ENCODE peak calls at places on chromosomes 2 and 18, in eight cellular contexts. O, H, T, F, W, J, G and B are unnamed samples.

GRCh38 chr2:109527079-109527478 is 86.7 kb downstream of the SEPTIN10 start:
- DNase-seq in O (no peak), H (no peak), T (no peak), F (no peak), W (no peak), J (no peak), G (no peak), B (no peak)

GRCh38 chr2:159551811-159552210 is 64.5 kb downstream of the BAZ2B start:
- DNase-seq in O (no peak), H (no peak), T (peak; percentile 50), F (no peak), W (no peak), J (no peak), G (no peak), B (no peak)

GRCh38 chr2:41194235-41194634 is 742.3 kb upstream of the SLC8A1 start:
- DNase-seq in O (no peak), H (no peak), T (peak; percentile 1), F (peak; percentile 78), W (no peak), J (no peak), G (peak; percentile 26), B (no peak)

GRCh38 chr2:220930542-220931076 is 641.5 kb downstream of the EPHA4 start:
- DNase-seq in O (no peak), H (no peak), T (peak; percentile 92), F (no peak), W (no peak), J (no peak), G (no peak), B (no peak)

GRCh38 chr2:45168731-45169338 is 159.6 kb upstream of the SIX2 start:
- DNase-seq in O (no peak), H (peak; percentile 55), T (no peak), F (peak; percentile 55), W (peak; percentile 43), J (peak; percentile 92), G (no peak), B (no peak)

GRCh38 chr2:206693399-206694137 is 24.6 kb downstream of the DYTN start:
- DNase-seq in O (no peak), H (peak; percentile 88), T (peak; percentile 69), F (peak; percentile 47), W (no peak), J (peak; percentile 54), G (no peak), B (peak; percentile 43)

GRCh38 chr2:42424033-42424432 is 63.0 kb upstream of the COX7A2L start:
- DNase-seq in O (no peak), H (no peak), T (peak; percentile 78), F (no peak), W (no peak), J (peak; percentile 81), G (no peak), B (no peak)

GRCh38 chr2:28436525-28437051 is 43.9 kb downstream of the FOSL2 start:
- DNase-seq in O (peak; percentile 76), H (no peak), T (no peak), F (no peak), W (no peak), J (no peak), G (no peak), B (no peak)

GRCh38 chr2:156399950-156400703 is 36.1 kb upstream of the GPD2 start:
- DNase-seq in O (peak; percentile 69), H (peak; percentile 71), T (peak; percentile 64), F (peak; percentile 69), W (peak; percentile 92), J (peak; percentile 94), G (peak; percentile 90), B (peak; percentile 79)

GRCh38 chr2:107325983-107326786 is 440.2 kb upstream of the ST6GAL2 start:
- DNase-seq in O (no peak), H (no peak), T (no peak), F (no peak), W (no peak), J (no peak), G (peak; percentile 34), B (no peak)

GRCh38 chr18:46215902-46216723 is 111.9 kb downstream of the HAUS1 start:
- DNase-seq in O (no peak), H (no peak), T (no peak), F (no peak), W (no peak), J (no peak), G (peak; percentile 44), B (no peak)

GRCh38 chr2:219291394-219291793 is 12.2 kb downstream of the DNAJB2 start:
- DNase-seq in O (no peak), H (no peak), T (no peak), F (no peak), W (no peak), J (no peak), G (peak; percentile 14), B (no peak)

GRCh38 chr2:240624950-240625621 is at the start of gene GPR35:
- DNase-seq in O (no peak), H (no peak), T (peak; percentile 43), F (peak; percentile 29), W (no peak), J (peak; percentile 99), G (peak; percentile 32), B (no peak)

GRCh38 chr2:64859208-64860161 is 129.7 kb upstream of the SLC1A4 start:
- DNase-seq in O (no peak), H (peak; percentile 81), T (peak; percentile 87), F (no peak), W (peak; percentile 90), J (peak; percentile 99), G (peak; percentile 95), B (peak; percentile 95)

GRCh38 chr2:221896505-221897151 is 324.5 kb upstream of the EPHA4 start:
- DNase-seq in O (no peak), H (peak; percentile 3), T (peak; percentile 53), F (no peak), W (no peak), J (peak; percentile 84), G (peak; percentile 45), B (peak; percentile 30)

GRCh38 chr2:199973703-199974102 is 18.3 kb downstream of the MAIP1 start:
- DNase-seq in O (no peak), H (peak; percentile 70), T (peak; percentile 71), F (no peak), W (no peak), J (no peak), G (no peak), B (no peak)

GRCh38 chr18:41875094-41875780 is 79.8 kb upstream of the PIK3C3 start:
- DNase-seq in O (peak; percentile 66), H (no peak), T (peak; percentile 73), F (no peak), W (no peak), J (peak; percentile 18), G (no peak), B (no peak)

GRCh38 chr2:1736045-1736444 is 8.3 kb downstream of the PXDN start:
- DNase-seq in O (no peak), H (no peak), T (peak; percentile 39), F (no peak), W (no peak), J (peak; percentile 11), G (no peak), B (no peak)
- H3K4me1 ChIP-seq in O (peaks cover 9% of the 10 kb centered on the region), H (peaks cover 10% of the 10 kb centered on the region), T (peaks cover 44% of the 10 kb centered on the region), F (no peaks in the 10 kb centered on the region), W (no peaks in the 10 kb centered on the region), J (peaks cover 52% of the 10 kb centered on the region), G (peaks cover 34% of the 10 kb centered on the region), B (peaks cover 20% of the 10 kb centered on the region)

GRCh38 chr2:10335046-10335840 is 32.5 kb downstream of the HPCAL1 start:
- DNase-seq in O (no peak), H (no peak), T (no peak), F (no peak), W (no peak), J (no peak), G (no peak), B (no peak)

GRCh38 chr2:10331702-10332401 is 29.1 kb downstream of the HPCAL1 start:
- DNase-seq in O (no peak), H (no peak), T (no peak), F (no peak), W (no peak), J (no peak), G (no peak), B (no peak)

GRCh38 chr2:10333247-10333613 is 30.5 kb downstream of the HPCAL1 start:
- DNase-seq in O (no peak), H (peak; percentile 28), T (no peak), F (no peak), W (no peak), J (no peak), G (no peak), B (no peak)

GRCh38 chr2:10332402-10333246 is 29.9 kb downstream of the HPCAL1 start:
- DNase-seq in O (no peak), H (no peak), T (no peak), F (no peak), W (no peak), J (no peak), G (no peak), B (no peak)

GRCh38 chr2:10333966-10334365 is 31.3 kb downstream of the HPCAL1 start:
- DNase-seq in O (no peak), H (no peak), T (no peak), F (no peak), W (no peak), J (no peak), G (no peak), B (no peak)
- H3K4me1 ChIP-seq in O (peaks cover 10% of the 10 kb centered on the region), H (peaks cover 37% of the 10 kb centered on the region), T (peaks cover 10% of the 10 kb centered on the region), F (peaks cover 22% of the 10 kb centered on the region), W (peaks cover 18% of the 10 kb centered on the region), J (peaks cover 29% of the 10 kb centered on the region), G (peaks cover 15% of the 10 kb centered on the region), B (peaks cover 5% of the 10 kb centered on the region)

GRCh38 chr2:98732430-98733051 is 1.6 kb upstream of the MGAT4A start:
- DNase-seq in O (no peak), H (no peak), T (no peak), F (no peak), W (no peak), J (no peak), G (no peak), B (no peak)

GRCh38 chr2:98729652-98730051 is 1.3 kb downstream of the MGAT4A start:
- DNase-seq in O (no peak), H (no peak), T (no peak), F (no peak), W (no peak), J (no peak), G (no peak), B (no peak)

GRCh38 chr2:98730053-98730850 is 680 bp downstream of the MGAT4A start:
- DNase-seq in O (no peak), H (peak; percentile 38), T (no peak), F (no peak), W (peak; percentile 67), J (no peak), G (peak; percentile 50), B (peak; percentile 50)

GRCh38 chr2:98731709-98732349 is 897 bp upstream of the MGAT4A start:
- DNase-seq in O (no peak), H (peak; percentile 12), T (no peak), F (no peak), W (no peak), J (no peak), G (no peak), B (no peak)

GRCh38 chr2:98730851-98731708 is at the start of gene MGAT4A:
- DNase-seq in O (no peak), H (peak; percentile 70), T (no peak), F (peak; percentile 46), W (peak; percentile 89), J (peak; percentile 97), G (peak; percentile 91), B (peak; percentile 71)
- H3K4me1 ChIP-seq in O (peaks cover 1% of the 10 kb centered on the region), H (peaks cover 10% of the 10 kb centered on the region), T (peaks cover 2% of the 10 kb centered on the region), F (no peaks in the 10 kb centered on the region), W (peaks cover 39% of the 10 kb centered on the region), J (no peaks in the 10 kb centered on the region), G (peaks cover 8% of the 10 kb centered on the region), B (peaks cover 2% of the 10 kb centered on the region)

DNA sequence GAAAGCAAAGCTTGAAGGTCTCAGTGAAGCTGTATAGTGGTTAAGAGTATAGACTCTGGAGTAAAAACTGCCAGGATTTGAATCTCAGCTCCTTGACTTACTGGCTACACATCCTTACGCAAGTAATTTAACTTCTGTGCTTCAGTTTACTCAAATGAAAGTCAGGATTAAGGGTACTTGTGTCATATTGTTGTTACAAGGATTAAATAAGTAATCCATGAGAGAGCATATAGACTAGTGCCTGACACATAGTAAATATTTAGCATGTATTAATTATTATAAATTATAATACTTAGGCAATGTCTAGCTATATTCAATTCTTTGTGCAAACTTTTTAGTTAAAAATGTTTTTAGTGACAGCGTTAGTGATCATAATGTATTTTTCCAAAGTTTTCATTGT is 96.1 kb downstream of the TMEM247 start:
- DNase-seq in O (no peak), H (no peak), T (no peak), F (no peak), W (no peak), J (no peak), G (no peak), B (no peak)
- H3K4me1 ChIP-seq in O (no peaks in the 10 kb centered on the region), H (peaks cover 16% of the 10 kb centered on the region), T (peaks cover 4% of the 10 kb centered on the region), F (no peaks in the 10 kb centered on the region), W (no peaks in the 10 kb centered on the region), J (peaks cover 11% of the 10 kb centered on the region), G (peaks cover 19% of the 10 kb centered on the region), B (peaks cover 1% of the 10 kb centered on the region)